ENCODE peak calls at places on chromosomes 11 and 22, in six cellular contexts. H is A673, J is NCI-H82, C is right lobe of liver, P is left colon, W is nucleus accumbens. I is an unnamed sample.

GRCh38 chr11:120058931-120059330 is 79.0 kb downstream of the TRIM29 start:
- DNase-seq in H (no peak), W (no peak), C (no peak), P (no peak), J (no peak), I (no peak)

GRCh38 chr11:134740590-134741342 is 328.7 kb upstream of the B3GAT1 start:
- DNase-seq in H (no peak), P (peak), W (no peak), C (no peak), J (no peak), I (no peak)

GRCh38 chr11:19918302-19919049 is 205.8 kb downstream of the NAV2 start:
- DNase-seq in H (no peak), W (no peak), P (no peak), C (no peak), J (no peak), I (no peak)

GRCh38 chr11:116984589-116984988 is 113.6 kb downstream of the SIK3 start:
- DNase-seq in W (no peak), P (no peak), H (peak), C (no peak), J (no peak), I (no peak)

GRCh38 chr22:43520632-43521039 is 108.8 kb downstream of the MPPED1 start:
- DNase-seq in W (no peak), C (no peak), J (no peak), P (no peak), H (no peak), I (no peak)

GRCh38 chr22:47687776-47688175 is 925.3 kb downstream of the TBC1D22A start:
- DNase-seq in P (no peak), J (no peak), W (no peak), C (no peak), H (no peak), I (peak)

GRCh38 chr11:71420455-71421241 is 27.5 kb downstream of the DHCR7 start:
- DNase-seq in J (peak), P (no peak), C (no peak), H (peak), W (no peak), I (peak)

GRCh38 chr22:37817705-37818311 is 5.4 kb upstream of the GALR3 start:
- DNase-seq in J (peak), C (peak), P (peak), H (peak), W (peak), I (peak)

GRCh38 chr11:80107415-80107814 is 666.6 kb upstream of the TENM4 start:
- DNase-seq in W (no peak), C (no peak), J (no peak), P (no peak), H (no peak), I (no peak)

GRCh38 chr22:32558681-32559355 is 84.2 kb downstream of the FBXO7 start:
- DNase-seq in C (no peak), P (peak), J (no peak), W (no peak), H (no peak), I (no peak)

GRCh38 chr11:76410771-76411423 is 29.8 kb downstream of the GVQW3 start:
- DNase-seq in J (peak), W (no peak), H (no peak), P (no peak), C (no peak), I (no peak)

GRCh38 chr22:49101225-49101624 is 726.4 kb downstream of the BRD1 start:
- DNase-seq in J (no peak), C (no peak), H (no peak), W (no peak), P (no peak), I (no peak)

GRCh38 chr22:23908561-23909205 is 14.5 kb downstream of the MIF start:
- DNase-seq in H (no peak), J (no peak), W (no peak), C (no peak), P (no peak), I (no peak)

GRCh38 chr11:28251263-28251662 is 143.1 kb downstream of the METTL15 start:
- DNase-seq in W (no peak), C (no peak), H (no peak), P (no peak), J (no peak), I (no peak)

I was measured in ecto neural progenitor cell.